ENCODE peak calls at places on chromosome 13, in eight cellular contexts. One of them, this sample, is unnamed.

GRCh38 chr13:101146101-101146898 is 270.0 kb downstream of the NALCN start:
- DNase-seq in H1: no peak
- DNase-seq in suprapubic skin: no peak
- DNase-seq in HepG2: no peak
- DNase-seq in K562: no peak
- DNase-seq in upper lobe of left lung: no peak
- DNase-seq in GM12878: no peak
- DNase-seq in transverse colon: no peak
- DNase-seq in this sample: no peak

GRCh38 chr13:94558721-94559120 is 37.2 kb downstream of the TGDS start:
- DNase-seq in GM12878: no peak
- DNase-seq in upper lobe of left lung: no peak
- DNase-seq in HepG2: no peak
- DNase-seq in transverse colon: no peak
- DNase-seq in H1: no peak
- DNase-seq in suprapubic skin: no peak
- DNase-seq in K562: peak
- DNase-seq in this sample: no peak

GRCh38 chr13:75256922-75257321 is 225.0 kb downstream of the TBC1D4 start:
- DNase-seq in upper lobe of left lung: no peak
- DNase-seq in transverse colon: no peak
- DNase-seq in suprapubic skin: no peak
- DNase-seq in K562: no peak
- DNase-seq in HepG2: peak
- DNase-seq in GM12878: no peak
- DNase-seq in H1: no peak
- DNase-seq in this sample: no peak

GRCh38 chr13:71880753-71881541 is 13.9 kb upstream of the DACH1 start:
- DNase-seq in upper lobe of left lung: no peak
- DNase-seq in GM12878: no peak
- DNase-seq in H1: no peak
- DNase-seq in HepG2: no peak
- DNase-seq in K562: no peak
- DNase-seq in transverse colon: no peak
- DNase-seq in suprapubic skin: no peak
- DNase-seq in this sample: no peak

GRCh38 chr13:45765464-45765863 is 63.3 kb downstream of the CBY2 start:
- DNase-seq in upper lobe of left lung: no peak
- DNase-seq in K562: no peak
- DNase-seq in GM12878: no peak
- DNase-seq in H1: no peak
- DNase-seq in suprapubic skin: no peak
- DNase-seq in HepG2: no peak
- DNase-seq in transverse colon: no peak
- DNase-seq in this sample: no peak

GRCh38 chr13:71378992-71379905 is 487.8 kb downstream of the DACH1 start:
- DNase-seq in HepG2: no peak
- DNase-seq in transverse colon: no peak
- DNase-seq in upper lobe of left lung: no peak
- DNase-seq in suprapubic skin: no peak
- DNase-seq in K562: no peak
- DNase-seq in GM12878: no peak
- DNase-seq in H1: no peak
- DNase-seq in this sample: no peak

GRCh38 chr13:39881887-39882286 is 226.4 kb downstream of the COG6 start:
- DNase-seq in K562: no peak
- DNase-seq in GM12878: no peak
- DNase-seq in H1: no peak
- DNase-seq in suprapubic skin: no peak
- DNase-seq in HepG2: no peak
- DNase-seq in upper lobe of left lung: no peak
- DNase-seq in transverse colon: no peak
- DNase-seq in this sample: no peak

GRCh38 chr13:38223093-38223492 is 126.6 kb upstream of the UFM1 start:
- DNase-seq in transverse colon: no peak
- DNase-seq in GM12878: no peak
- DNase-seq in HepG2: peak
- DNase-seq in upper lobe of left lung: no peak
- DNase-seq in H1: no peak
- DNase-seq in K562: peak
- DNase-seq in suprapubic skin: no peak
- DNase-seq in this sample: no peak

GRCh38 chr13:45751882-45752281 is 49.8 kb downstream of the CBY2 start:
- DNase-seq in upper lobe of left lung: no peak
- DNase-seq in K562: no peak
- DNase-seq in transverse colon: no peak
- DNase-seq in HepG2: no peak
- DNase-seq in GM12878: no peak
- DNase-seq in suprapubic skin: no peak
- DNase-seq in H1: no peak
- DNase-seq in this sample: no peak

GRCh38 chr13:48493851-48494250 is 39.0 kb downstream of the RCBTB2 start:
- DNase-seq in suprapubic skin: no peak
- DNase-seq in K562: no peak
- DNase-seq in transverse colon: no peak
- DNase-seq in H1: no peak
- DNase-seq in HepG2: no peak
- DNase-seq in upper lobe of left lung: no peak
- DNase-seq in GM12878: no peak
- DNase-seq in this sample: no peak

GRCh38 chr13:32737111-32737571 is 150.9 kb downstream of the PDS5B start:
- DNase-seq in H1: no peak
- DNase-seq in GM12878: peak
- DNase-seq in HepG2: no peak
- DNase-seq in transverse colon: no peak
- DNase-seq in upper lobe of left lung: no peak
- DNase-seq in suprapubic skin: no peak
- DNase-seq in K562: no peak
- DNase-seq in this sample: no peak

GRCh38 chr13:65378943-65379519 is 1851.1 kb downstream of the PCDH9 start:
- DNase-seq in K562: no peak
- DNase-seq in suprapubic skin: no peak
- DNase-seq in upper lobe of left lung: no peak
- DNase-seq in HepG2: no peak
- DNase-seq in GM12878: no peak
- DNase-seq in transverse colon: no peak
- DNase-seq in H1: no peak
- DNase-seq in this sample: no peak

GRCh38 chr13:101985321-101985720 is 416.5 kb downstream of the FGF14 start:
- DNase-seq in HepG2: no peak
- DNase-seq in K562: no peak
- DNase-seq in transverse colon: no peak
- DNase-seq in H1: no peak
- DNase-seq in GM12878: no peak
- DNase-seq in suprapubic skin: no peak
- DNase-seq in upper lobe of left lung: no peak
- DNase-seq in this sample: no peak

GRCh38 chr13:72990883-72991282 is 67.9 kb upstream of the KLF5 start:
- DNase-seq in suprapubic skin: no peak
- DNase-seq in GM12878: no peak
- DNase-seq in HepG2: no peak
- DNase-seq in H1: no peak
- DNase-seq in upper lobe of left lung: no peak
- DNase-seq in transverse colon: no peak
- DNase-seq in K562: no peak
- DNase-seq in this sample: no peak

GRCh38 chr13:59690857-59691500 is 472.7 kb downstream of the DIAPH3 start:
- DNase-seq in K562: no peak
- DNase-seq in HepG2: peak
- DNase-seq in suprapubic skin: no peak
- DNase-seq in transverse colon: no peak
- DNase-seq in GM12878: no peak
- DNase-seq in upper lobe of left lung: no peak
- DNase-seq in H1: no peak
- DNase-seq in this sample: no peak

GRCh38 chr13:26949701-26950345 is 189.2 kb upstream of the GPR12 start:
- DNase-seq in transverse colon: peak
- DNase-seq in upper lobe of left lung: no peak
- DNase-seq in K562: no peak
- DNase-seq in HepG2: no peak
- DNase-seq in suprapubic skin: no peak
- DNase-seq in GM12878: no peak
- DNase-seq in H1: no peak
- DNase-seq in this sample: no peak

DNA sequence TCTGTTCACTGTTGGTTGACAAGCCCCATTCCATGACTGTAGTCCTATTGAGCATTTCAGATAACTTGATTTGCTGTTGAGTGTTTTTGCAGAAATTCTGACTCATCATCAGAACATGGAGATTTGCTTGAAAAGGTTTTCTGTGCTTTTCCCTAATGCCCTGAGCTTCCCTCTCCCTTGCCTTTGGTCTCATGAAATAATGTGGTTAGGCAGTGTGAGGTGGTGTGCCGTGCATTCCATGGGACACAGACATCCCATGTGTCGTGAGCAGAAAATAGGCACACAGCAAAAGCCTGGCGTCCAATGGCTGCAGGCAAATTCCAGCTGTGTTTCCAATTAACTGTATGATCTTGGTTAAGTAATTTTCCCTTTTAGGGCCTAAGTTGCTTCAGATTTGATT is 197.4 kb downstream of the DLEU7 start:
- DNase-seq in H1: no peak
- DNase-seq in K562: no peak
- DNase-seq in GM12878: no peak
- DNase-seq in suprapubic skin: no peak
- DNase-seq in HepG2: no peak
- DNase-seq in upper lobe of left lung: no peak
- DNase-seq in transverse colon: no peak
- DNase-seq in this sample: no peak
- TF ChIP-seq POLR2AphosphoS5 in H1: no peak
- TF ChIP-seq POLR2AphosphoS5 in K562: no peak
- TF ChIP-seq POLR2AphosphoS5 in GM12878: no peak
- TF ChIP-seq POLR2AphosphoS5 in suprapubic skin: no peak
- TF ChIP-seq POLR2AphosphoS5 in HepG2: no peak
- TF ChIP-seq POLR2AphosphoS5 in upper lobe of left lung: no peak
- TF ChIP-seq POLR2AphosphoS5 in transverse colon: no peak
- TF ChIP-seq POLR2AphosphoS5 in this sample: no peak

GRCh38 chr13:49584771-49585182 is 581 bp downstream of the RCBTB1 start:
- DNase-seq in upper lobe of left lung: no peak
- DNase-seq in suprapubic skin: no peak
- DNase-seq in transverse colon: no peak
- DNase-seq in HepG2: no peak
- DNase-seq in H1: no peak
- DNase-seq in GM12878: no peak
- DNase-seq in K562: no peak
- DNase-seq in this sample: no peak
- TF ChIP-seq EP300 in upper lobe of left lung: no peak
- TF ChIP-seq EP300 in suprapubic skin: no peak
- TF ChIP-seq EP300 in transverse colon: no peak
- TF ChIP-seq EP300 in HepG2: no peak
- TF ChIP-seq EP300 in H1: no peak
- TF ChIP-seq EP300 in GM12878: no peak
- TF ChIP-seq EP300 in K562: no peak
- TF ChIP-seq EP300 in this sample: no peak

GRCh38 chr13:30868806-30869470 is 37.1 kb upstream of the MEDAG start:
- DNase-seq in transverse colon: no peak
- DNase-seq in GM12878: no peak
- DNase-seq in suprapubic skin: no peak
- DNase-seq in upper lobe of left lung: no peak
- DNase-seq in H1: no peak
- DNase-seq in K562: no peak
- DNase-seq in HepG2: no peak
- DNase-seq in this sample: no peak

GRCh38 chr13:30870916-30871712 is 35.0 kb upstream of the MEDAG start:
- DNase-seq in upper lobe of left lung: peak
- DNase-seq in transverse colon: no peak
- DNase-seq in suprapubic skin: no peak
- DNase-seq in HepG2: no peak
- DNase-seq in H1: no peak
- DNase-seq in GM12878: no peak
- DNase-seq in K562: no peak
- DNase-seq in this sample: no peak

GRCh38 chr13:30869491-30869890 is 36.6 kb upstream of the MEDAG start:
- DNase-seq in HepG2: no peak
- DNase-seq in H1: no peak
- DNase-seq in K562: no peak
- DNase-seq in transverse colon: no peak
- DNase-seq in upper lobe of left lung: peak
- DNase-seq in suprapubic skin: no peak
- DNase-seq in GM12878: no peak
- DNase-seq in this sample: no peak

GRCh38 chr13:30871713-30872029 is 34.4 kb upstream of the MEDAG start:
- DNase-seq in suprapubic skin: no peak
- DNase-seq in GM12878: no peak
- DNase-seq in upper lobe of left lung: no peak
- DNase-seq in H1: no peak
- DNase-seq in K562: no peak
- DNase-seq in HepG2: no peak
- DNase-seq in transverse colon: no peak
- DNase-seq in this sample: no peak

GRCh38 chr13:30870049-30870884 is 35.8 kb upstream of the MEDAG start:
- DNase-seq in HepG2: no peak
- DNase-seq in suprapubic skin: peak
- DNase-seq in GM12878: no peak
- DNase-seq in H1: peak
- DNase-seq in upper lobe of left lung: no peak
- DNase-seq in K562: peak
- DNase-seq in transverse colon: peak
- DNase-seq in this sample: peak
- TF ChIP-seq POLR2A in HepG2: no peak
- TF ChIP-seq POLR2A in suprapubic skin: no peak
- TF ChIP-seq POLR2A in GM12878: no peak
- TF ChIP-seq POLR2A in H1: no peak
- TF ChIP-seq POLR2A in upper lobe of left lung: no peak
- TF ChIP-seq POLR2A in K562: no peak
- TF ChIP-seq POLR2A in transverse colon: no peak
- TF ChIP-seq POLR2A in this sample: no peak

GRCh38 chr13:19959141-19959830 is 759 bp downstream of the ZMYM2 start:
- DNase-seq in suprapubic skin: peak
- DNase-seq in K562: peak
- DNase-seq in H1: peak
- DNase-seq in upper lobe of left lung: peak
- DNase-seq in HepG2: peak
- DNase-seq in transverse colon: peak
- DNase-seq in GM12878: no peak
- DNase-seq in this sample: peak
- TF ChIP-seq POLR2AphosphoS5 in suprapubic skin: no peak
- TF ChIP-seq POLR2AphosphoS5 in K562: no peak
- TF ChIP-seq POLR2AphosphoS5 in H1: peak
- TF ChIP-seq POLR2AphosphoS5 in upper lobe of left lung: peak
- TF ChIP-seq POLR2AphosphoS5 in HepG2: no peak
- TF ChIP-seq POLR2AphosphoS5 in transverse colon: no peak
- TF ChIP-seq POLR2AphosphoS5 in GM12878: peak
- TF ChIP-seq POLR2AphosphoS5 in this sample: no peak

GRCh38 chr13:44347905-44348304 is 25.7 kb upstream of the SERP2 start:
- DNase-seq in K562: no peak
- DNase-seq in suprapubic skin: no peak
- DNase-seq in H1: no peak
- DNase-seq in transverse colon: no peak
- DNase-seq in upper lobe of left lung: no peak
- DNase-seq in HepG2: peak
- DNase-seq in GM12878: no peak
- DNase-seq in this sample: no peak
- TF ChIP-seq EP300 in K562: no peak
- TF ChIP-seq EP300 in suprapubic skin: no peak
- TF ChIP-seq EP300 in H1: no peak
- TF ChIP-seq EP300 in transverse colon: no peak
- TF ChIP-seq EP300 in upper lobe of left lung: no peak
- TF ChIP-seq EP300 in HepG2: no peak
- TF ChIP-seq EP300 in GM12878: no peak
- TF ChIP-seq EP300 in this sample: no peak